ENCODE peak calls at places on chromosomes 3 and 15, in eight cellular contexts. I is astrocyte of the cerebellum, R is esophagus squamous epithelium, D is transverse colon, Q is IMR-90, V is cardiac fibroblast, W is mucosa of descending colon, Z is A673. E is an unnamed sample.

GRCh38 chr3:117910820-117911524 is 1123.7 kb downstream of the IGSF11 start:
- DNase-seq in Q (no peak), V (no peak), Z (no peak), R (no peak), I (no peak), W (no peak), D (no peak), E (no peak)

GRCh38 chr3:42591811-42592210 is 1.2 kb downstream of the SS18L2 start:
- DNase-seq in I (no peak), Z (no peak), R (no peak), D (no peak), V (no peak), Q (no peak), W (no peak), E (no peak)

GRCh38 chr3:29481969-29482767 is 201.3 kb downstream of the RBMS3 start:
- DNase-seq in Q (no peak), Z (no peak), D (no peak), I (no peak), V (no peak), W (no peak), R (no peak), E (no peak)

GRCh38 chr3:3170998-3171397 is 8.5 kb downstream of the CRBN start:
- DNase-seq in R (no peak), D (no peak), W (no peak), Z (peak), I (peak), V (peak), Q (peak), E (no peak)

GRCh38 chr15:36571301-36571700 is 8.1 kb upstream of the CDIN1 start:
- DNase-seq in V (no peak), D (no peak), W (no peak), R (no peak), Q (peak), Z (no peak), I (no peak), E (peak)

GRCh38 chr15:70152070-70152480 is 54.4 kb upstream of the TLE3 start:
- DNase-seq in Z (no peak), I (no peak), Q (peak), W (no peak), V (no peak), D (no peak), R (no peak), E (no peak)

GRCh38 chr15:92733934-92734521 is 78.5 kb upstream of the FAM174B start:
- DNase-seq in I (no peak), D (no peak), R (no peak), Z (no peak), Q (peak), V (peak), W (no peak), E (no peak)

GRCh38 chr15:73856458-73857192 is 16.7 kb upstream of the TBC1D21 start:
- DNase-seq in R (no peak), W (no peak), I (no peak), Z (peak), V (no peak), Q (no peak), D (no peak), E (no peak)

GRCh38 chr3:12237076-12237475 is 51.8 kb upstream of the PPARG start:
- DNase-seq in D (no peak), I (no peak), Z (no peak), Q (no peak), W (no peak), R (no peak), V (no peak), E (no peak)

GRCh38 chr3:174859756-174860155 is 622 bp downstream of the NAALADL2 start:
- DNase-seq in I (no peak), Z (no peak), R (no peak), Q (no peak), V (no peak), D (no peak), W (peak), E (no peak)

GRCh38 chr15:57031605-57032004 is 113.2 kb downstream of the TCF12 start:
- DNase-seq in I (no peak), V (peak), R (no peak), D (no peak), Q (peak), W (peak), Z (no peak), E (peak)

GRCh38 chr3:48899298-48899697 is 616 bp upstream of the SLC25A20 start:
- DNase-seq in Z (no peak), R (no peak), W (no peak), D (no peak), V (no peak), I (no peak), Q (no peak), E (no peak)

DNA sequence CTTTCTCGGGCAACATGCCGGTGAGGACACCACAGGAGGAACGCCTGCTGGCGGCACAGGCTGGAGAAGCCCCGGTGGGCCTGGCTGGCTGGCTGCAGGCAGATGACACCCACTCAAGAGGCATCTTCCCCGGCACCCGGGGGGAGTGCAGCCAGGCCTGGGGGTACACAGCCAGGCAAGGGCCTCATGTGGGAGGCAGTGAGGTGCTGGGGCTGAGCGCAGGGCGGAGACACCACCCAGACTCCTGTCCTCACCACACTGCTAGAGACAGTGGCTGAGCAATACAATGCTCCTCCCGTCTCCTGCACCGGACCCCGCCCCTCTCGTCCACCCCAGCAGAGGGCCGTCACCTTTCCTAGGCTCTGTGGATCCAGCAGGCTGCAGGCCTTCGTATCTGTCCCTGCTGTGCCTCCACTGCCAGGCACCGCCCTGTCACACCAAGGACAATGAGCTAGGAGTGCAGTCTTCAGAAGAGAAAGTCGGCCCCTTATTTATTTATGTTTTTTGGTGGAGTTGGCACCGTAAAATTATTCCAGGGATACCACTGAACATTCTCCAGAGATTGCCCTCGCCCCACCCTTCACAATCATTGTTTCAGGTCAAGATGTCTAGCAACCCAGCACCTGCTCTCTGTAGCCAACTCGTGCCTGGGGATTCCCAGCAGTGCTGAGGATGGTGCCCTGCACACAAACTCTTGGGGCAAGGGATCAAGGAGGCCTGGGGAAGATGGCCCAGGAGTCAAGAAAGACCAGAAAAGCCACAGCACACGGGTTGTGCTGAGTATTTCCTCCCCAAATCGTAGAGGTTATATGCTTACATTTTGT is 129.1 kb downstream of the ATP10A start:
- DNase-seq in W (no peak), R (no peak), I (no peak), D (no peak), Q (no peak), V (no peak), Z (no peak), E (no peak)
- H3K4me3 ChIP-seq in W (no peak), R (no peak), I (no peak), D (no peak), Q (no peak), V (no peak), Z (no peak), E (no peak)

GRCh38 chr15:90597477-90598052 is 67.8 kb downstream of the CRTC3 start:
- DNase-seq in Q (no peak), I (no peak), D (no peak), W (no peak), Z (no peak), V (no peak), R (no peak), E (no peak)
- TF ChIP-seq CTCF in Q (no peak), I (no peak), D (no peak), W (no peak), Z (no peak), V (no peak), R (no peak), E (no peak)

GRCh38 chr3:17619952-17620351 is 122.5 kb downstream of the TBC1D5 start:
- DNase-seq in V (no peak), R (no peak), W (no peak), I (no peak), D (no peak), Q (no peak), Z (no peak), E (no peak)
- H3K4me3 ChIP-seq in V (no peak), R (no peak), W (no peak), I (no peak), D (no peak), Q (no peak), Z (no peak), E (no peak)

GRCh38 chr3:138348107-138348949 is at the start of gene MRAS:
- DNase-seq in R (no peak), D (peak), W (peak), Q (peak), V (peak), Z (peak), I (no peak), E (no peak)
- TF ChIP-seq CTCF in R (peak), D (no peak), W (no peak), Q (peak), V (no peak), Z (peak), I (peak), E (peak)

DNA sequence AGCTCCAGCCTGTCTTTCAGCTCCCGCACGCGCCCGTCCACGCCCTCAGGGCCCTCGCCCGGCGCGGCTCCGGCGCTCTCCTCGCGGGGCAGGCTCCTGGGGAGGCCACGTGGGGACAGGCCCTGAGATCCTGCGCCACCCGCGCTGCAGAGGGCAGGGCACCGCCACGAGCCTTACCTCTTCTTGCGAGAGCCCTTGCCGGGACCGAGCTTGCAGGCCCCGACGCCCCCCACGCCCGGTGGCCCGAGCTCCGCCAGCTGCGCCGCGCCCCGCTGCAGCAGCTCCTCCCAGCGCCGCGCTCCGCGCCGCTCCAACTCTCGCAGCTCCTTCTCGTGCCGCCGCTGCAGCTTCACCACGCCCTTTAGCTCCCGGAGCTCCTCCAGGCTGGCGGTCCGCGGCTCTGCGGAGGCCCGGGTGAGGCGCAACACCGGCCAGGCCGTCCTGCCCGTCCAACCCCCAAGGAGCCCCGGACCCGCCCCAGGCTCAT is 8.3 kb upstream of the ANKRD63 start:
- DNase-seq in I (no peak), Q (peak), R (no peak), D (peak), W (peak), V (peak), Z (peak), E (no peak)
- H3K4me3 ChIP-seq in I (peak), Q (peak), R (peak), D (no peak), W (no peak), V (peak), Z (peak), E (no peak)

E was measured in retinal pigment epithelial cell.